ENCODE peak calls at places on chromosomes 6 and 20, in five cellular contexts. C, I, J, Z and Y are unnamed samples.
A peak's percentile ranks its signal among the peaks of the same experiment; 100 is the strongest.

GRCh38 chr6:69290116-69290515 is 506.7 kb downstream of the LMBRD1 start:
- DNase-seq in J (no peak), I (no peak), Z (no peak), C (no peak), Y (no peak)

GRCh38 chr6:145544514-145544913 is 190.8 kb downstream of the EPM2A start:
- DNase-seq in C (no peak), Z (no peak), J (no peak), I (no peak), Y (no peak)

GRCh38 chr6:35072051-35072697 is 69.0 kb downstream of the TCP11 start:
- DNase-seq in Z (no peak), J (no peak), I (no peak), C (peak; percentile 22), Y (no peak)

GRCh38 chr6:63236398-63236817 is 25.1 kb downstream of the FKBP1C start:
- DNase-seq in J (no peak), C (no peak), I (no peak), Z (no peak), Y (no peak)

GRCh38 chr20:24957326-24957996 is 8.4 kb downstream of the CST7 start:
- DNase-seq in Z (no peak), C (no peak), I (no peak), J (no peak), Y (no peak)

GRCh38 chr6:40887079-40887822 is 151.8 kb downstream of the UNC5CL start:
- DNase-seq in C (no peak), I (no peak), J (no peak), Z (no peak), Y (no peak)

GRCh38 chr6:16803294-16804006 is 42.2 kb upstream of the ATXN1 start:
- DNase-seq in C (peak; percentile 40), J (no peak), I (no peak), Z (no peak), Y (peak; percentile 88)

GRCh38 chr6:122494665-122495272 is 23.2 kb upstream of the SERINC1 start:
- DNase-seq in I (no peak), Z (no peak), J (no peak), C (no peak), Y (no peak)

GRCh38 chr6:118808794-118809668 is 84.9 kb upstream of the ASF1A start:
- DNase-seq in Z (no peak), J (no peak), C (no peak), I (no peak), Y (no peak)

GRCh38 chr20:4451487-4451886 is 270.2 kb upstream of the PRND start:
- DNase-seq in J (no peak), C (no peak), Z (no peak), I (no peak), Y (no peak)

GRCh38 chr6:20571261-20571660 is 37.0 kb downstream of the CDKAL1 start:
- DNase-seq in I (no peak), C (no peak), J (no peak), Z (no peak), Y (no peak)

GRCh38 chr20:63336232-63336752 is 24.9 kb downstream of the CHRNA4 start:
- DNase-seq in Z (no peak), J (no peak), I (no peak), C (no peak), Y (no peak)

GRCh38 chr6:152124432-152125074 is 317.1 kb downstream of the ESR1 start:
- DNase-seq in C (no peak), Z (peak; percentile 38), I (no peak), J (no peak), Y (peak; percentile 76)

GRCh38 chr6:156933201-156934053 is 156.2 kb downstream of the ARID1B start:
- DNase-seq in I (peak; percentile 52), Z (no peak), C (no peak), J (no peak), Y (no peak)

GRCh38 chr20:53142225-53142624 is 170.1 kb downstream of the TSHZ2 start:
- DNase-seq in C (no peak), Z (no peak), I (no peak), J (no peak), Y (no peak)

GRCh38 chr6:117483004-117483644 is 650 bp downstream of the DCBLD1 start:
- DNase-seq in C (peak; percentile 66), J (no peak), Z (no peak), I (peak; percentile 76), Y (peak; percentile 50)

GRCh38 chr6:157328108-157328692 is 4.9 kb upstream of the TMEM242 start:
- DNase-seq in J (no peak), Z (no peak), I (no peak), C (no peak), Y (no peak)

GRCh38 chr6:87697581-87698552 is 4.2 kb downstream of the AKIRIN2 start:
- DNase-seq in I (no peak), C (no peak), Z (peak; percentile 73), J (no peak), Y (peak; percentile 90)

GRCh38 chr20:32068174-32068573 is 16.1 kb downstream of the HCK start:
- DNase-seq in Z (no peak), J (no peak), C (no peak), I (no peak), Y (no peak)

GRCh38 chr20:32893878-32894483 is 35.3 kb downstream of the EFCAB8 start:
- DNase-seq in C (no peak), Z (no peak), I (no peak), J (no peak), Y (peak; percentile 3)

DNA sequence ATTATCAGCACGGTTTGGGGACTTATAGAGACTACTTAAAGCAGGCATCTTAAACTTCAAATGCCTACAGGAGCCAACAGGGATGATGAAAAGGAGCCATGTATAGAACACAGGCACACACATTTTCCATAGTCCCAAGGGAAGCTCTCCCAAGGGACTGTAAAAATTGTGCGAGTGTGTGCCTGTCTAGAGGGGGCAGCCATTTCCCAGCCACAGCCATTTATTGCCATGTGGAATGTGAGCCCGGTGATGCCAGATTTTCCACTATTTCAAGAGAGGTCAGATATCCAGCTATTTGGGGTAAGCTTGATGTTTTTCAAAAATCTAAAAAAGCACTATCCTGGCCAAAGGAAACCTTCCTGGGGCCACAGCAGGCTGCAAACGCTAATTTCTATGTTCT is 24.1 kb upstream of the RALY start:
- DNase-seq in J (no peak), C (no peak), Z (no peak), I (no peak), Y (no peak)
- TF ChIP-seq CTCF in J (no peak), C (no peak), Z (no peak), I (no peak), Y (no peak)

GRCh38 chr6:107674995-107675738 is 148.9 kb downstream of the SCML4 start:
- DNase-seq in Z (no peak), I (peak; percentile 91), C (peak; percentile 76), J (no peak), Y (peak; percentile 83)

GRCh38 chr6:107668826-107669474 is 155.2 kb downstream of the SCML4 start:
- DNase-seq in I (no peak), Z (no peak), J (no peak), C (no peak), Y (no peak)

GRCh38 chr6:107670792-107671199 is 153.3 kb downstream of the SCML4 start:
- DNase-seq in C (peak; percentile 64), J (no peak), I (peak; percentile 63), Z (no peak), Y (no peak)

GRCh38 chr6:107676002-107676401 is 148.1 kb downstream of the SCML4 start:
- DNase-seq in J (no peak), Z (no peak), C (no peak), I (no peak), Y (no peak)

GRCh38 chr6:107673076-107673494 is 151.0 kb downstream of the SCML4 start:
- DNase-seq in J (no peak), I (peak; percentile 38), C (peak; percentile 48), Z (no peak), Y (no peak)
- H3K4me3 ChIP-seq in J (no peak overlapping the region), I (no peak overlapping the region), C (no peak overlapping the region), Z (no peak overlapping the region), Y (no peak overlapping the region)

GRCh38 chr20:43658723-43659419 is 8.0 kb upstream of the MYBL2 start:
- DNase-seq in C (no peak), Z (no peak), J (no peak), I (no peak), Y (no peak)
- TF ChIP-seq CTCF in C (no peak), Z (no peak), J (no peak), I (no peak), Y (peak; percentile 13)

DNA sequence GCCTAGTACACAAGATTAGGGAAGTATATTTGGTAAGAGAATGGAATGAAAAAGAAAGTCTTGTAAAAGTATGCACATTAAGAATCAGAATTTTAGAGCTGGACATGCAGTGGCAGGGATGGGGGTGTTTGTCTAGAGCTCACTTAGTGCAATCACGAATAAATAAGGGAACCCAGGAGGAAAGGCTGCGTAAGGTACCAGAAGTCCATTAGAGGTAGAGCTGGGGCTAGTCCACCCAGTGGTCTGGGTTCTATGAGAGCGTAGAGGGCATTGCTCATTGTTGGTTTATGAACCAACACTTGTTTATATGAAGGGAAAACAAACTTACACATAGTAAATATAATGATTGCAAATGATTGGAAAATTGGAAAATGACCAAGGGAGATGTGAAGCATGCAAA is 3.1 kb downstream of the CDC40 start:
- DNase-seq in J (no peak), C (no peak), Z (no peak), I (no peak), Y (no peak)
- H3K4me3 ChIP-seq in J (no peak overlapping the region), C (no peak overlapping the region), Z (no peak overlapping the region), I (no peak overlapping the region), Y (no peak overlapping the region)

GRCh38 chr20:57938158-57939108 is 228.6 kb upstream of the PMEPA1 start:
- DNase-seq in J (no peak), C (no peak), Z (no peak), I (no peak), Y (peak; percentile 13)
- TF ChIP-seq CTCF in J (no peak), C (no peak), Z (peak; percentile 12), I (no peak), Y (peak; percentile 14)

GRCh38 chr6:42142118-42142835 is at the start of gene C6orf132:
- DNase-seq in Z (no peak), J (no peak), C (no peak), I (no peak), Y (peak; percentile 23)
- H3K4me3 ChIP-seq in Z (peak within 1 kb of the TSS; percentile 25), J (peak within 1 kb of the TSS; percentile 48), C (peak within 1 kb of the TSS; percentile 69), I (peak within 1 kb of the TSS; percentile 20), Y (peak within 1 kb of the TSS; percentile 54)

DNA sequence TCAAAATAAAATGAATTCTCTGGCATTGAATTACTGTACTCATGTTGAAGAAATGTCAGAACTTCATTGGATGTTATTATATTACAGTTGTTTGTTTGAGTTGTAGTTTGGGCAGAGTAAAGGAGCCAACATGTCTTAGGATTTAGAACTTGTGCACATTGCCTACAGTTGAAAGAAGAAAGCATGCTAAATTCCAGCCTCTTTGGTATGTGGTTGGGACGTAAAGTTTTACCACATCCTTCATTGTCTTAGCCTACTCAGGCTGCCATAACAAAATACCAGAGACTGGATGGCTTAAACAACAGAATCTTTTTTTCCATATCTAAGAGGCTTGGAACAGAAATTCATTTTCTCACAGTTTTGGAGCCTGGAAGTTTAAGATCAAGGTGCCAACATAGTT is 42.4 kb downstream of the HFE start:
- DNase-seq in C (no peak), Z (no peak), I (no peak), J (no peak), Y (no peak)
- TF ChIP-seq CTCF in C (no peak), Z (no peak), I (no peak), J (no peak), Y (no peak)